ENCODE peak calls at places on chromosomes 13 and 19, in four cellular contexts. R, Z, M and S are unnamed samples.

GRCh38 chr19:40450664-40451063 is 6.5 kb upstream of the SERTAD3 start:
- DNase-seq in Z (no peak), R (no peak), M (no peak), S (no peak)

GRCh38 chr19:17091758-17092333 is 16.3 kb downstream of the MYO9B start:
- DNase-seq in Z (no peak), M (no peak), R (no peak), S (no peak)

GRCh38 chr19:35403116-35403760 is 32.4 kb downstream of the GPR42 start:
- DNase-seq in Z (no peak), M (no peak), R (no peak), S (no peak)

GRCh38 chr19:17479325-17479791 is 9.0 kb downstream of the SLC27A1 start:
- DNase-seq in M (no peak), R (no peak), Z (no peak), S (no peak)

GRCh38 chr13:29937836-29938235 is 87.4 kb upstream of the UBL3 start:
- DNase-seq in R (no peak), M (peak; percentile 24), Z (peak; percentile 33), S (no peak)

GRCh38 chr13:113178070-113178895 is 19.8 kb downstream of the PROZ start:
- DNase-seq in M (no peak), Z (no peak), R (no peak), S (no peak)

GRCh38 chr19:12015015-12015752 is 20.3 kb downstream of the ZNF433 start:
- DNase-seq in M (no peak), Z (no peak), R (no peak), S (no peak)

GRCh38 chr13:35961461-35962220 is 169.5 kb downstream of the DCLK1 start:
- DNase-seq in Z (no peak), M (no peak), R (no peak), S (no peak)

GRCh38 chr19:55519461-55520311 is 17.2 kb downstream of the SBK2 start:
- DNase-seq in M (no peak), R (peak; percentile 5), Z (no peak), S (no peak)

GRCh38 chr13:19960673-19961015 is 2.1 kb downstream of the ZMYM2 start:
- DNase-seq in M (no peak), Z (no peak), R (peak; percentile 31), S (no peak)

GRCh38 chr19:57850553-57851017 is 926 bp downstream of the ZNF587 start:
- DNase-seq in M (no peak), Z (no peak), R (peak; percentile 98), S (peak; percentile 85)

GRCh38 chr13:51913421-51914136 is 51.8 kb downstream of the CCDC70 start:
- DNase-seq in M (no peak), R (no peak), Z (no peak), S (no peak)

GRCh38 chr19:33727331-33728028 is 69.2 kb upstream of the KCTD15 start:
- DNase-seq in M (no peak), Z (no peak), R (no peak), S (no peak)

GRCh38 chr19:33726756-33727155 is 69.9 kb upstream of the KCTD15 start:
- DNase-seq in M (no peak), Z (no peak), R (no peak), S (no peak)

GRCh38 chr19:33724021-33724722 is 72.5 kb upstream of the KCTD15 start:
- DNase-seq in R (no peak), Z (no peak), M (no peak), S (no peak)

GRCh38 chr19:33724723-33725060 is 72.0 kb upstream of the KCTD15 start:
- DNase-seq in R (no peak), M (no peak), Z (no peak), S (no peak)

GRCh38 chr19:33725567-33725966 is 71.1 kb upstream of the KCTD15 start:
- DNase-seq in M (no peak), Z (no peak), R (no peak), S (no peak)
- H3K27me3 ChIP-seq in M (no peaks in the 10 kb centered on the region), Z (no peaks in the 10 kb centered on the region), R (no peaks in the 10 kb centered on the region), S (no peaks in the 10 kb centered on the region)

GRCh38 chr19:47416667-47417033 is 2.7 kb downstream of the MEIS3 start:
- DNase-seq in Z (no peak), M (no peak), R (no peak), S (no peak)
- H3K27me3 ChIP-seq in Z (peaks cover 41% of the 10 kb centered on the region), M (peaks cover 50% of the 10 kb centered on the region), R (peaks cover 27% of the 10 kb centered on the region), S (peaks cover 51% of the 10 kb centered on the region)

GRCh38 chr13:26785845-26786630 is 25.5 kb upstream of the GPR12 start:
- DNase-seq in R (peak; percentile 10), Z (peak; percentile 34), M (peak; percentile 70), S (no peak)
- H3K27me3 ChIP-seq in R (peaks cover 3% of the 10 kb centered on the region), Z (no peaks in the 10 kb centered on the region), M (no peaks in the 10 kb centered on the region), S (peaks cover 57% of the 10 kb centered on the region)

GRCh38 chr19:42153606-42154405 is 21.6 kb upstream of the POU2F2 start:
- DNase-seq in Z (no peak), M (no peak), R (no peak), S (no peak)
- H3K27me3 ChIP-seq in Z (no peaks in the 10 kb centered on the region), M (peaks cover 5% of the 10 kb centered on the region), R (peaks cover 11% of the 10 kb centered on the region), S (peaks cover 47% of the 10 kb centered on the region)

GRCh38 chr13:102679449-102680132 is 15.3 kb downstream of the METTL21C start:
- DNase-seq in R (peak; percentile 73), M (no peak), Z (no peak), S (peak; percentile 22)
- H3K27me3 ChIP-seq in R (no peaks in the 10 kb centered on the region), M (no peaks in the 10 kb centered on the region), Z (no peaks in the 10 kb centered on the region), S (no peaks in the 10 kb centered on the region)

DNA sequence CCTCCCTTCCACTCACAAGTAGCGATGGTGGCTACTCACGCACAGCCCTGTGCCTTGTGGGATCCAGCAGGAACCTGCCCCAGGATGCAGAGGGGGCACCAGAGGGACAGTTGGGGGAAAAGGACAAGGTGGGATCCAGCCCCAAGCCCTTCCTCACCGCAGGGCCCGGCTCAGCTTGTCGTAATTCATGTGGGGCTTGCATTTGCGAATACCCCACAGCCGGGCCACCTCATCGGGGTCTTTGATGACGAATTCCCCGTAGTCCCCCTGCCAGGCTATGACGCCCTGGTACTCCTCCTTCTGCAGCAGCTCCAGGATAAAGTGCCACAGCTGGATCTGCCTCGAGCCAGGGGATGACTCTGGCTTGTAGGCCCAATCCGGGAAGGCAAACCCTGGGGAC is 18.5 kb downstream of the ERFL start:
- DNase-seq in R (no peak), M (no peak), Z (no peak), S (no peak)
- H3K27me3 ChIP-seq in R (peaks cover 18% of the 10 kb centered on the region), M (peaks cover 15% of the 10 kb centered on the region), Z (no peaks in the 10 kb centered on the region), S (peaks cover 38% of the 10 kb centered on the region)

DNA sequence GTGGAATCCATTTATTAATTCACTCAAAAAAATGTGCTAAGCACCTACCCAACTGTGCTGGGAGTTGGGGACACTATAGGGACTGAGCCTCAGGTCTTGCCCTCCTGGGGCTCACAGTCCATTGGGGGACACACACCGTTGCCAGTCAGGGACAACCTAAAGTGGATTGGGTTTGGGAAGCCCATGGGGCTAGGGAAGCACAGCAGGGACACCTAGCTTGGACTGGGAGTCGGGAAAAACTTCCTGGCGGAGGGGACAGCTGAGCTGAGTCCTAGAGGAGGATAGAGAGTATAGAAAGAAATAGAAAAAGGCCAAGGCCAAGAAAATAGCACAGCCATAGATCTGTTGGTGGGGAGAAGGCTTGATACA is 8.5 kb downstream of the FOSB start:
- DNase-seq in M (no peak), R (no peak), Z (no peak), S (no peak)
- H3K27me3 ChIP-seq in M (no peaks in the 10 kb centered on the region), R (no peaks in the 10 kb centered on the region), Z (no peaks in the 10 kb centered on the region), S (peaks cover 16% of the 10 kb centered on the region)

DNA sequence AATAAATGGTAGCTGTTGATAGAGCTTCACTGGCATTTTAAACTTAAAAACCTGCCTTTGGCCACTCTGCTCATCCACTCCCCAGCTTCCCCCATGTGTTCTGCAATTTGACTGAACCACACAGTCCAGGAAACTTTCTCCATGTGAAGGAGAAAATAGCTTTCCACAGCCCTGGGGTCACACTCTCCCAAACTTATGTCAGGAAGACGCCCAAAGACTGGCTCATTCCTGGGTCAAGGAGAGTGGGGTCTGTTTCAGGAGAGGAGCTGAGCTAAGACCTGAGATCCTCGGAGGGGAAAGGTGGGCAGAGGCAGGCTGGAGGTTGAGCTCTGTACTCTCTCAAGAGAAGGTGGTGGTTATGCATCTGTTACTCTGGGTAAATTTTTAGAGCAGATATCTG is 48.7 kb upstream of the GPI start:
- DNase-seq in R (no peak), M (no peak), Z (no peak), S (no peak)
- H3K27me3 ChIP-seq in R (no peaks in the 10 kb centered on the region), M (no peaks in the 10 kb centered on the region), Z (no peaks in the 10 kb centered on the region), S (no peaks in the 10 kb centered on the region)